ENCODE peak calls at places on chromosome 15, in seven cellular contexts. Q is GM20000; Z is NCI-H460; E is posterior vena cava; H is amygdala; T is thyroid gland; S is stimulated activated naive CD8-positive, alpha-beta T cell treated with anti-CD3 and anti-CD28 coated beads, Interleukin-15, amount 100 ng/mL, for 72 hours. G is an unnamed sample.

GRCh38 chr15:74907277-74907870 is 723 bp upstream of the FAM219B start:
- DNase-seq in T (peak), H (no peak), Z (no peak), S (no peak), Q (no peak), E (no peak), G (no peak)

GRCh38 chr15:52183562-52184173 is 7.5 kb downstream of the GNB5 start:
- DNase-seq in E (no peak), S (no peak), Z (no peak), T (peak), H (peak), Q (peak), G (no peak)

GRCh38 chr15:57387644-57388076 is 11.4 kb downstream of the CGNL1 start:
- DNase-seq in E (no peak), S (no peak), Z (no peak), Q (no peak), T (peak), H (no peak), G (no peak)

GRCh38 chr15:88396382-88396781 is 70.8 kb downstream of the MRPL46 start:
- DNase-seq in E (no peak), S (no peak), H (no peak), Q (no peak), T (no peak), Z (no peak), G (no peak)

GRCh38 chr15:78034495-78035191 is 42.9 kb downstream of the TBC1D2B start:
- DNase-seq in E (peak), Q (peak), T (peak), Z (no peak), H (no peak), S (peak), G (no peak)

GRCh38 chr15:88255496-88256171 is 905 bp downstream of the NTRK3 start:
- DNase-seq in Q (peak), T (peak), H (peak), Z (peak), E (peak), S (no peak), G (no peak)

GRCh38 chr15:77659350-77660321 is 26.9 kb upstream of the LINGO1 start:
- DNase-seq in Z (peak), T (peak), H (peak), Q (peak), S (peak), E (no peak), G (peak)

GRCh38 chr15:77630064-77630463 is 2.6 kb downstream of the LINGO1 start:
- DNase-seq in E (no peak), H (no peak), T (no peak), S (no peak), Z (no peak), Q (no peak), G (no peak)

GRCh38 chr15:72991026-72991425 is 61.2 kb upstream of the NEO1 start:
- DNase-seq in T (no peak), S (no peak), E (no peak), Q (no peak), H (no peak), Z (no peak), G (no peak)

GRCh38 chr15:31341036-31341435 is 14.4 kb downstream of the KLF13 start:
- DNase-seq in T (peak), Q (no peak), E (no peak), S (no peak), Z (no peak), H (peak), G (no peak)

GRCh38 chr15:82850242-82850591 is 40.8 kb downstream of the WHAMM start:
- DNase-seq in E (no peak), Q (no peak), T (no peak), H (no peak), S (no peak), Z (no peak), G (no peak)

GRCh38 chr15:80188293-80188692 is 35.5 kb downstream of the FAH start:
- DNase-seq in E (no peak), H (no peak), Z (no peak), S (no peak), T (no peak), Q (no peak), G (no peak)

GRCh38 chr15:90552162-90552928 is 22.6 kb downstream of the CRTC3 start:
- DNase-seq in Z (no peak), T (no peak), H (no peak), S (no peak), Q (no peak), E (no peak), G (no peak)

GRCh38 chr15:90241343-90242192 is 7.6 kb downstream of the GDPGP1 start:
- DNase-seq in S (no peak), E (no peak), T (no peak), Q (no peak), H (no peak), Z (no peak), G (no peak)

GRCh38 chr15:48384616-48385015 is 53.4 kb downstream of the DUT start:
- DNase-seq in S (no peak), E (no peak), Q (no peak), T (no peak), H (no peak), Z (no peak), G (no peak)

GRCh38 chr15:92897620-92898019 is 2.5 kb upstream of the CHD2 start:
- DNase-seq in Z (no peak), H (no peak), S (no peak), E (no peak), T (no peak), Q (no peak), G (no peak)

GRCh38 chr15:51841401-51842040 is 12.1 kb downstream of the TMOD3 start:
- DNase-seq in T (no peak), H (no peak), E (no peak), S (no peak), Z (no peak), Q (no peak), G (no peak)

GRCh38 chr15:68352401-68353062 is 75.0 kb downstream of the FEM1B start:
- DNase-seq in S (peak), Q (no peak), T (peak), E (peak), H (no peak), Z (peak), G (no peak)

GRCh38 chr15:78072080-78072892 is 5.2 kb downstream of the TBC1D2B start:
- DNase-seq in E (no peak), Z (no peak), T (peak), H (peak), Q (no peak), S (no peak), G (peak)

GRCh38 chr15:57213783-57214366 is 162.4 kb upstream of the CGNL1 start:
- DNase-seq in E (no peak), S (no peak), T (no peak), Q (peak), Z (peak), H (no peak), G (no peak)

GRCh38 chr15:56249080-56249479 is 5.4 kb upstream of the RFX7 start:
- DNase-seq in E (no peak), Z (peak), S (no peak), T (no peak), Q (peak), H (no peak), G (peak)

GRCh38 chr15:72474466-72474911 is 359 bp downstream of the ARIH1 start:
- DNase-seq in Z (no peak), T (no peak), S (no peak), E (no peak), Q (no peak), H (no peak), G (no peak)

GRCh38 chr15:33116218-33116617 is 78.3 kb downstream of the FMN1 start:
- DNase-seq in S (no peak), T (no peak), H (peak), E (no peak), Q (no peak), Z (no peak), G (no peak)

GRCh38 chr15:88711806-88712205 is 73.0 kb downstream of the ISG20 start:
- DNase-seq in H (no peak), Q (no peak), T (no peak), E (no peak), Z (no peak), S (no peak), G (no peak)

GRCh38 chr15:99454107-99454809 is 111.5 kb upstream of the MEF2A start:
- DNase-seq in S (peak), H (no peak), E (no peak), T (no peak), Q (no peak), Z (no peak), G (no peak)

GRCh38 chr15:45457215-45457614 is 65.3 kb downstream of the SLC30A4 start:
- DNase-seq in S (no peak), H (no peak), Q (no peak), E (no peak), Z (no peak), T (no peak), G (no peak)

GRCh38 chr15:58521293-58521991 is 89.7 kb downstream of the LIPC start:
- DNase-seq in Q (no peak), E (no peak), H (peak), S (no peak), T (peak), Z (no peak), G (peak)